ENCODE peak calls at places on chromosomes 11 and 22, in ten cellular contexts. One of them, this sample, is unnamed.
A peak's percentile ranks its signal among the peaks of the same experiment; 100 is the strongest.

GRCh38 chr11:93519179-93519578 is 24.0 kb downstream of the SMCO4 start:
- DNase-seq in heart left ventricle: no peak
- DNase-seq in kidney: no peak
- DNase-seq in MCF 10A: no peak
- DNase-seq in AG09309: no peak
- DNase-seq in fibroblast of lung: no peak
- DNase-seq in pancreas: no peak
- DNase-seq in BE2C: no peak
- DNase-seq in endothelial cell of umbilical vein: no peak
- DNase-seq in GM23338: no peak
- DNase-seq in this sample: no peak

GRCh38 chr11:9769621-9770020 is 105.7 kb downstream of the SWAP70 start:
- DNase-seq in AG09309: no peak
- DNase-seq in heart left ventricle: no peak
- DNase-seq in BE2C: no peak
- DNase-seq in fibroblast of lung: no peak
- DNase-seq in pancreas: no peak
- DNase-seq in kidney: no peak
- DNase-seq in MCF 10A: no peak
- DNase-seq in endothelial cell of umbilical vein: no peak
- DNase-seq in GM23338: no peak
- DNase-seq in this sample: no peak

GRCh38 chr11:94897330-94897768 is 76.0 kb downstream of the CWC15 start:
- DNase-seq in MCF 10A: peak; percentile 62
- DNase-seq in heart left ventricle: peak; percentile 51
- DNase-seq in GM23338: peak; percentile 73
- DNase-seq in endothelial cell of umbilical vein: peak; percentile 61
- DNase-seq in AG09309: no peak
- DNase-seq in fibroblast of lung: peak; percentile 38
- DNase-seq in BE2C: peak; percentile 60
- DNase-seq in kidney: no peak
- DNase-seq in pancreas: peak; percentile 63
- DNase-seq in this sample: peak; percentile 69

GRCh38 chr22:20111689-20112622 is 3.9 kb upstream of the RANBP1 start:
- DNase-seq in AG09309: no peak
- DNase-seq in BE2C: no peak
- DNase-seq in heart left ventricle: no peak
- DNase-seq in GM23338: no peak
- DNase-seq in MCF 10A: no peak
- DNase-seq in kidney: peak; percentile 49
- DNase-seq in endothelial cell of umbilical vein: no peak
- DNase-seq in pancreas: no peak
- DNase-seq in fibroblast of lung: no peak
- DNase-seq in this sample: no peak

GRCh38 chr22:30078320-30079311 is 1.6 kb upstream of the HORMAD2 start:
- DNase-seq in BE2C: no peak
- DNase-seq in GM23338: peak; percentile 51
- DNase-seq in MCF 10A: no peak
- DNase-seq in fibroblast of lung: no peak
- DNase-seq in AG09309: no peak
- DNase-seq in pancreas: no peak
- DNase-seq in kidney: no peak
- DNase-seq in endothelial cell of umbilical vein: no peak
- DNase-seq in heart left ventricle: no peak
- DNase-seq in this sample: peak; percentile 42

GRCh38 chr22:35394011-35394312 is 6.0 kb upstream of the MCM5 start:
- DNase-seq in kidney: no peak
- DNase-seq in endothelial cell of umbilical vein: peak; percentile 68
- DNase-seq in pancreas: no peak
- DNase-seq in GM23338: no peak
- DNase-seq in AG09309: no peak
- DNase-seq in BE2C: no peak
- DNase-seq in fibroblast of lung: no peak
- DNase-seq in MCF 10A: no peak
- DNase-seq in heart left ventricle: no peak
- DNase-seq in this sample: peak; percentile 14

GRCh38 chr11:95652002-95652472 is 137.5 kb downstream of the FAM76B start:
- DNase-seq in kidney: no peak
- DNase-seq in fibroblast of lung: no peak
- DNase-seq in GM23338: no peak
- DNase-seq in heart left ventricle: peak; percentile 20
- DNase-seq in endothelial cell of umbilical vein: peak; percentile 74
- DNase-seq in pancreas: no peak
- DNase-seq in BE2C: peak; percentile 59
- DNase-seq in AG09309: no peak
- DNase-seq in MCF 10A: no peak
- DNase-seq in this sample: no peak

GRCh38 chr11:130653838-130654601 is 205.6 kb downstream of the ADAMTS15 start:
- DNase-seq in GM23338: peak; percentile 14
- DNase-seq in pancreas: no peak
- DNase-seq in endothelial cell of umbilical vein: no peak
- DNase-seq in MCF 10A: peak; percentile 45
- DNase-seq in AG09309: no peak
- DNase-seq in BE2C: no peak
- DNase-seq in kidney: peak; percentile 94
- DNase-seq in heart left ventricle: peak; percentile 84
- DNase-seq in fibroblast of lung: peak; percentile 66
- DNase-seq in this sample: no peak

GRCh38 chr22:34608716-34609115 is 457.2 kb upstream of the ISX start:
- DNase-seq in MCF 10A: no peak
- DNase-seq in endothelial cell of umbilical vein: no peak
- DNase-seq in AG09309: no peak
- DNase-seq in heart left ventricle: no peak
- DNase-seq in kidney: no peak
- DNase-seq in fibroblast of lung: no peak
- DNase-seq in BE2C: no peak
- DNase-seq in pancreas: no peak
- DNase-seq in GM23338: no peak
- DNase-seq in this sample: no peak

GRCh38 chr11:102186836-102187235 is 76.6 kb downstream of the YAP1 start:
- DNase-seq in pancreas: no peak
- DNase-seq in BE2C: no peak
- DNase-seq in endothelial cell of umbilical vein: no peak
- DNase-seq in kidney: no peak
- DNase-seq in MCF 10A: no peak
- DNase-seq in fibroblast of lung: peak; percentile 30
- DNase-seq in AG09309: no peak
- DNase-seq in GM23338: peak; percentile 52
- DNase-seq in heart left ventricle: no peak
- DNase-seq in this sample: no peak

GRCh38 chr11:1177020-1177770 is 19.4 kb downstream of the MUC5AC start:
- DNase-seq in fibroblast of lung: no peak
- DNase-seq in heart left ventricle: no peak
- DNase-seq in GM23338: no peak
- DNase-seq in MCF 10A: no peak
- DNase-seq in BE2C: no peak
- DNase-seq in kidney: peak; percentile 48
- DNase-seq in pancreas: no peak
- DNase-seq in AG09309: no peak
- DNase-seq in endothelial cell of umbilical vein: no peak
- DNase-seq in this sample: no peak

GRCh38 chr11:79437274-79437980 is 3.4 kb downstream of the TENM4 start:
- DNase-seq in MCF 10A: peak; percentile 64
- DNase-seq in heart left ventricle: peak; percentile 72
- DNase-seq in kidney: peak; percentile 89
- DNase-seq in fibroblast of lung: peak; percentile 70
- DNase-seq in pancreas: peak; percentile 83
- DNase-seq in BE2C: peak; percentile 72
- DNase-seq in endothelial cell of umbilical vein: peak; percentile 5
- DNase-seq in AG09309: no peak
- DNase-seq in GM23338: peak; percentile 89
- DNase-seq in this sample: no peak

GRCh38 chr11:122248130-122248529 is 132.1 kb upstream of the BLID start:
- DNase-seq in BE2C: no peak
- DNase-seq in kidney: no peak
- DNase-seq in AG09309: no peak
- DNase-seq in endothelial cell of umbilical vein: no peak
- DNase-seq in MCF 10A: no peak
- DNase-seq in fibroblast of lung: no peak
- DNase-seq in heart left ventricle: no peak
- DNase-seq in pancreas: peak; percentile 65
- DNase-seq in GM23338: no peak
- DNase-seq in this sample: no peak

GRCh38 chr11:114610550-114610949 is 15.0 kb upstream of the NXPE4 start:
- DNase-seq in kidney: no peak
- DNase-seq in MCF 10A: no peak
- DNase-seq in AG09309: no peak
- DNase-seq in endothelial cell of umbilical vein: no peak
- DNase-seq in GM23338: no peak
- DNase-seq in fibroblast of lung: no peak
- DNase-seq in pancreas: no peak
- DNase-seq in BE2C: no peak
- DNase-seq in heart left ventricle: no peak
- DNase-seq in this sample: no peak

GRCh38 chr22:20013382-20013871 is 3.2 kb downstream of the ARVCF start:
- DNase-seq in AG09309: no peak
- DNase-seq in endothelial cell of umbilical vein: peak; percentile 67
- DNase-seq in fibroblast of lung: peak; percentile 48
- DNase-seq in heart left ventricle: peak; percentile 70
- DNase-seq in pancreas: peak; percentile 66
- DNase-seq in MCF 10A: no peak
- DNase-seq in GM23338: peak; percentile 88
- DNase-seq in BE2C: peak; percentile 94
- DNase-seq in kidney: peak; percentile 89
- DNase-seq in this sample: peak; percentile 72

DNA sequence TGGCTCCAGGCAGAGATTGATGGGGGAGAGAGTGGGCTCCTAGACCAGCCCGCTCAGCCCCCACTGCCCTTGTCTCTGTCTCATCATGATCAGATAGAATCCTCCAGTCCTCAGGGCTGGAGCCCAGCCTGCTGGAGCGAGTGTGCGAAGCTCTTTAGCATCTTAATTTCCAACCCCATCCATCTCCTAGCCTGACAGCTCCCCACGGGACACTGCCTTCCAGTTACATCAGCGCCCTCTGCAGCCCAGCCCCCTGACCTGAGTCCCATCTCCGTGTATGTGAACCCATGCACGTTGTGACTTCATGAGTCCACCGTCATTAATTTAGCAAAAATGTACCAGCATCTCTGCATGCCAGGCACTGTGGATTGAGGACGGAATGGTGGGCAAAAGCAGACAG is 2.1 kb downstream of the P2RX3 start:
- DNase-seq in fibroblast of lung: peak; percentile 26
- DNase-seq in endothelial cell of umbilical vein: peak; percentile 19
- DNase-seq in AG09309: no peak
- DNase-seq in GM23338: peak; percentile 64
- DNase-seq in pancreas: no peak
- DNase-seq in MCF 10A: peak; percentile 30
- DNase-seq in BE2C: peak; percentile 60
- DNase-seq in kidney: no peak
- DNase-seq in heart left ventricle: peak; percentile 43
- DNase-seq in this sample: peak; percentile 50
- TF ChIP-seq CTCF in fibroblast of lung: no peak
- TF ChIP-seq CTCF in endothelial cell of umbilical vein: no peak
- TF ChIP-seq CTCF in AG09309: peak; percentile 23
- TF ChIP-seq CTCF in GM23338: peak; percentile 58
- TF ChIP-seq CTCF in pancreas: no peak
- TF ChIP-seq CTCF in MCF 10A: no peak
- TF ChIP-seq CTCF in BE2C: peak; percentile 41
- TF ChIP-seq CTCF in kidney: no peak
- TF ChIP-seq CTCF in heart left ventricle: no peak
- TF ChIP-seq CTCF in this sample: no peak

GRCh38 chr22:42695294-42695693 is 25.4 kb downstream of the A4GALT start:
- DNase-seq in MCF 10A: no peak
- DNase-seq in BE2C: no peak
- DNase-seq in kidney: peak; percentile 56
- DNase-seq in AG09309: no peak
- DNase-seq in GM23338: no peak
- DNase-seq in heart left ventricle: no peak
- DNase-seq in endothelial cell of umbilical vein: no peak
- DNase-seq in pancreas: no peak
- DNase-seq in fibroblast of lung: no peak
- DNase-seq in this sample: no peak
- TF ChIP-seq CTCF in MCF 10A: no peak
- TF ChIP-seq CTCF in BE2C: no peak
- TF ChIP-seq CTCF in kidney: no peak
- TF ChIP-seq CTCF in AG09309: no peak
- TF ChIP-seq CTCF in GM23338: no peak
- TF ChIP-seq CTCF in heart left ventricle: no peak
- TF ChIP-seq CTCF in endothelial cell of umbilical vein: no peak
- TF ChIP-seq CTCF in pancreas: no peak
- TF ChIP-seq CTCF in fibroblast of lung: no peak
- TF ChIP-seq CTCF in this sample: no peak

GRCh38 chr11:7256943-7257342 is 5.2 kb downstream of the SYT9 start:
- DNase-seq in pancreas: no peak
- DNase-seq in kidney: no peak
- DNase-seq in BE2C: no peak
- DNase-seq in fibroblast of lung: no peak
- DNase-seq in heart left ventricle: no peak
- DNase-seq in AG09309: no peak
- DNase-seq in GM23338: no peak
- DNase-seq in MCF 10A: no peak
- DNase-seq in endothelial cell of umbilical vein: no peak
- DNase-seq in this sample: no peak
- TF ChIP-seq CTCF in pancreas: no peak
- TF ChIP-seq CTCF in kidney: no peak
- TF ChIP-seq CTCF in BE2C: no peak
- TF ChIP-seq CTCF in fibroblast of lung: no peak
- TF ChIP-seq CTCF in heart left ventricle: no peak
- TF ChIP-seq CTCF in AG09309: no peak
- TF ChIP-seq CTCF in GM23338: no peak
- TF ChIP-seq CTCF in MCF 10A: no peak
- TF ChIP-seq CTCF in endothelial cell of umbilical vein: no peak
- TF ChIP-seq CTCF in this sample: no peak

GRCh38 chr11:70768346-70769095 is 370.2 kb downstream of the CTTN start:
- DNase-seq in endothelial cell of umbilical vein: no peak
- DNase-seq in pancreas: no peak
- DNase-seq in heart left ventricle: no peak
- DNase-seq in fibroblast of lung: no peak
- DNase-seq in kidney: no peak
- DNase-seq in MCF 10A: no peak
- DNase-seq in AG09309: no peak
- DNase-seq in BE2C: no peak
- DNase-seq in GM23338: no peak
- DNase-seq in this sample: no peak

GRCh38 chr11:70769521-70769920 is 371.2 kb downstream of the CTTN start:
- DNase-seq in AG09309: no peak
- DNase-seq in MCF 10A: no peak
- DNase-seq in BE2C: no peak
- DNase-seq in pancreas: no peak
- DNase-seq in fibroblast of lung: no peak
- DNase-seq in kidney: no peak
- DNase-seq in GM23338: no peak
- DNase-seq in endothelial cell of umbilical vein: no peak
- DNase-seq in heart left ventricle: no peak
- DNase-seq in this sample: no peak

GRCh38 chr11:70766901-70767300 is 368.6 kb downstream of the CTTN start:
- DNase-seq in AG09309: no peak
- DNase-seq in MCF 10A: no peak
- DNase-seq in BE2C: no peak
- DNase-seq in endothelial cell of umbilical vein: no peak
- DNase-seq in pancreas: no peak
- DNase-seq in kidney: no peak
- DNase-seq in heart left ventricle: no peak
- DNase-seq in fibroblast of lung: no peak
- DNase-seq in GM23338: no peak
- DNase-seq in this sample: no peak

GRCh38 chr11:70771099-70771885 is 373.0 kb downstream of the CTTN start:
- DNase-seq in BE2C: no peak
- DNase-seq in pancreas: no peak
- DNase-seq in kidney: no peak
- DNase-seq in heart left ventricle: no peak
- DNase-seq in AG09309: no peak
- DNase-seq in fibroblast of lung: no peak
- DNase-seq in MCF 10A: no peak
- DNase-seq in GM23338: peak; percentile 9
- DNase-seq in endothelial cell of umbilical vein: no peak
- DNase-seq in this sample: no peak

GRCh38 chr11:70769106-70769505 is 370.8 kb downstream of the CTTN start:
- DNase-seq in endothelial cell of umbilical vein: no peak
- DNase-seq in pancreas: no peak
- DNase-seq in fibroblast of lung: no peak
- DNase-seq in BE2C: no peak
- DNase-seq in GM23338: no peak
- DNase-seq in MCF 10A: no peak
- DNase-seq in AG09309: no peak
- DNase-seq in heart left ventricle: no peak
- DNase-seq in kidney: no peak
- DNase-seq in this sample: no peak
- TF ChIP-seq CTCF in endothelial cell of umbilical vein: no peak
- TF ChIP-seq CTCF in pancreas: no peak
- TF ChIP-seq CTCF in fibroblast of lung: no peak
- TF ChIP-seq CTCF in BE2C: no peak
- TF ChIP-seq CTCF in GM23338: no peak
- TF ChIP-seq CTCF in MCF 10A: no peak
- TF ChIP-seq CTCF in AG09309: no peak
- TF ChIP-seq CTCF in heart left ventricle: no peak
- TF ChIP-seq CTCF in kidney: no peak
- TF ChIP-seq CTCF in this sample: no peak